ENCODE peak calls at places on chromosomes 1 and 21, in eight cellular contexts. H is heart left ventricle, R is pancreas, P is tibial nerve, W is cardiac muscle cell, B is neural progenitor cell, K is AG04450, J is upper lobe of right lung. X is an unnamed sample.

GRCh38 chr1:24544239-24544638 is 11.6 kb upstream of the NCMAP start:
- DNase-seq in H (no peak), R (no peak), P (no peak), W (no peak), B (no peak), K (no peak), J (no peak), X (no peak)

GRCh38 chr1:235068155-235069121 is 60.2 kb downstream of the TOMM20 start:
- DNase-seq in H (no peak), R (no peak), P (no peak), W (no peak), B (no peak), K (no peak), J (no peak), X (no peak)

GRCh38 chr1:1167416-1168155 is 6.1 kb upstream of the TTLL10 start:
- DNase-seq in H (peak; percentile 51), R (no peak), P (no peak), W (no peak), B (no peak), K (no peak), J (no peak), X (no peak)

GRCh38 chr1:101316801-101317200 is 80.0 kb downstream of the S1PR1 start:
- DNase-seq in H (no peak), R (no peak), P (no peak), W (no peak), B (no peak), K (no peak), J (no peak), X (no peak)

GRCh38 chr1:7418442-7419080 is 352.5 kb upstream of the VAMP3 start:
- DNase-seq in H (peak; percentile 35), R (peak; percentile 3), P (no peak), W (no peak), B (no peak), K (no peak), J (peak; percentile 35), X (no peak)

GRCh38 chr1:47243910-47244309 is 11.9 kb upstream of the TAL1 start:
- DNase-seq in H (no peak), R (no peak), P (no peak), W (no peak), B (no peak), K (no peak), J (no peak), X (no peak)

GRCh38 chr1:156726549-156727226 is 1.6 kb upstream of the METTL25B start:
- DNase-seq in H (peak; percentile 10), R (no peak), P (no peak), W (peak; percentile 65), B (peak; percentile 76), K (no peak), J (no peak), X (no peak)

GRCh38 chr1:203045336-203045735 is 19.0 kb downstream of the PPFIA4 start:
- DNase-seq in H (no peak), R (no peak), P (no peak), W (no peak), B (no peak), K (no peak), J (no peak), X (no peak)

GRCh38 chr1:31785020-31785946 is 21.1 kb upstream of the ADGRB2 start:
- DNase-seq in H (no peak), R (no peak), P (no peak), W (no peak), B (no peak), K (no peak), J (peak; percentile 66), X (no peak)

GRCh38 chr1:109802901-109803561 is 39.3 kb upstream of the EPS8L3 start:
- DNase-seq in H (no peak), R (no peak), P (no peak), W (no peak), B (no peak), K (no peak), J (no peak), X (no peak)

GRCh38 chr1:234656981-234657651 is 47.1 kb upstream of the IRF2BP2 start:
- DNase-seq in H (no peak), R (no peak), P (no peak), W (no peak), B (no peak), K (peak; percentile 75), J (no peak), X (no peak)

GRCh38 chr1:184163674-184164470 is 112.3 kb downstream of the TSEN15 start:
- DNase-seq in H (no peak), R (no peak), P (no peak), W (no peak), B (no peak), K (peak; percentile 47), J (no peak), X (no peak)

GRCh38 chr1:201888282-201889033 is at the start of gene SHISA4:
- DNase-seq in H (peak; percentile 89), R (peak; percentile 78), P (peak; percentile 68), W (peak; percentile 54), B (peak; percentile 70), K (no peak), J (peak; percentile 91), X (peak; percentile 93)

GRCh38 chr1:201891451-201892045 is 2.9 kb downstream of the SHISA4 start:
- DNase-seq in H (no peak), R (no peak), P (no peak), W (no peak), B (no peak), K (no peak), J (no peak), X (no peak)

GRCh38 chr1:201890806-201891450 is 2.2 kb downstream of the SHISA4 start:
- DNase-seq in H (no peak), R (no peak), P (no peak), W (no peak), B (no peak), K (no peak), J (no peak), X (no peak)

GRCh38 chr1:201889092-201889968 is 632 bp downstream of the SHISA4 start:
- DNase-seq in H (peak; percentile 65), R (no peak), P (no peak), W (no peak), B (no peak), K (no peak), J (no peak), X (peak; percentile 80)

GRCh38 chr1:201890223-201890622 is 1.5 kb downstream of the SHISA4 start:
- DNase-seq in H (no peak), R (no peak), P (no peak), W (no peak), B (no peak), K (no peak), J (no peak), X (no peak)
- TF ChIP-seq CTCF in H (no peak), R (no peak), P (no peak), W (no peak), B (no peak), K (no peak), J (no peak), X (no peak)

GRCh38 chr1:214418380-214418779 is 133.0 kb downstream of the PTPN14 start:
- DNase-seq in H (no peak), R (no peak), P (no peak), W (no peak), B (no peak), K (no peak), J (no peak), X (no peak)

GRCh38 chr1:214420833-214421232 is 130.6 kb downstream of the PTPN14 start:
- DNase-seq in H (no peak), R (no peak), P (no peak), W (no peak), B (no peak), K (no peak), J (no peak), X (no peak)

GRCh38 chr1:214419650-214420049 is 131.8 kb downstream of the PTPN14 start:
- DNase-seq in H (no peak), R (no peak), P (no peak), W (no peak), B (peak; percentile 49), K (no peak), J (no peak), X (no peak)

GRCh38 chr1:214422137-214422671 is 129.2 kb downstream of the PTPN14 start:
- DNase-seq in H (no peak), R (no peak), P (no peak), W (no peak), B (no peak), K (peak; percentile 58), J (no peak), X (no peak)

DNA sequence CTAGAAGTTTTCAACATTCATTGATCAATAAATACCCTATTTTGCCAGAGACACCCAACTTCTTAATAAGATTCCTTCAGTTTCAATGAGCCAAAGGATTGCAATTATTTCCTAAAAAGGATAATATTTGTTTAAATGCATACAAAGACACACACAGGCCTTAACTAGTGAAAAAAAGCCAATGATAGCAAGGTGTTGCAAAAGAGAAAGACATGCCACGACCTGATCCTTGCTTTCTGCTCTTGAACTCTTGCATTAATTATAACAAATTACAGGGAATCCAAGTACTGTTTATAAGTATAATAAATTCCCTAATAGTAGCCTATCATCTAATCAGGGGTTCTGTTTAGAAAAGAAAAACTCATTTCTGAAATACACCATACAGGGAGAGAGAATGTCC is 131.1 kb downstream of the PTPN14 start:
- DNase-seq in H (no peak), R (no peak), P (no peak), W (no peak), B (no peak), K (no peak), J (no peak), X (no peak)
- H3K27ac ChIP-seq in H (no peak overlapping the region), R (no peak overlapping the region), P (no peak overlapping the region), W (no peak overlapping the region), B (no peak overlapping the region), K (no peak overlapping the region), J (no peak overlapping the region), X (no peak overlapping the region)

DNA sequence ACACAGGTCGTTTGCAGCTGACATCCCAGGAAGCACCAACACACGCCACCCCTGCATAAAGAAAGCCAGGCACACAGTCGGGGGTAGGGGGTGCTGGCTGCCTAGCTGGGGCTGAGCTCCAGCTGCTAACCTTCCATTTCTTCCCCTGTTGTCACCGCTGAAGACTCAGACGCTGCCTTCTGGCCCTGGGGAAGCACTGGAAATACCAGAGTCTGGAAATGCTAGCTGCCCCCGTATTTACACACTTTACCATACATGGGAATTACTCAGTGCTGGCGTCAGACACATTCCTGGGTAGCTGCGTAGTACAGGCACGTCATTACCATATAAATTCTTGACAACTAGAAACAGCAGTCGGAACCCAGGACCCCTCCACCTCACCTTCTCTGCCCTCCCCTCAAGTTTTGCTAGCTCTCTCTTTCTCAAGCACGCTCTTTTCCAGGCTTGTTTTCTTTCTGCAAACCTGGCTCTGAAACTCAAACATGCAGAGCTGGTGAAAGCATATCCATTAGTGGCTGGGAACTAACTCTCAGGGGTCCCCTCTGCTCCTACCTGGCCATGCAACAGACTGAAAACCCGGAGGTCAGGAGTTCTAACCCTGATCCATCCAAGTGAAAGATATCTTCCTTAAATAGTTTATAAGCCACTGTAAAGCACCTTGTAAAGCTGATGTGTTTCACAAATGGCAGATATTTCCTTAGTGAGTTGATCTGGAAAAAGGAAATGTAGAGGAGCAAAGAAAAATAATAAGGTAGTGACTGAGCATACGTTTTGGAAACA is 3.3 kb downstream of the CSRP1 start:
- DNase-seq in H (no peak), R (peak; percentile 43), P (no peak), W (peak; percentile 87), B (peak; percentile 37), K (peak; percentile 98), J (no peak), X (no peak)
- TF ChIP-seq CTCF in H (no peak), R (no peak), P (no peak), W (no peak), B (no peak), K (peak; percentile 13), J (no peak), X (no peak)

DNA sequence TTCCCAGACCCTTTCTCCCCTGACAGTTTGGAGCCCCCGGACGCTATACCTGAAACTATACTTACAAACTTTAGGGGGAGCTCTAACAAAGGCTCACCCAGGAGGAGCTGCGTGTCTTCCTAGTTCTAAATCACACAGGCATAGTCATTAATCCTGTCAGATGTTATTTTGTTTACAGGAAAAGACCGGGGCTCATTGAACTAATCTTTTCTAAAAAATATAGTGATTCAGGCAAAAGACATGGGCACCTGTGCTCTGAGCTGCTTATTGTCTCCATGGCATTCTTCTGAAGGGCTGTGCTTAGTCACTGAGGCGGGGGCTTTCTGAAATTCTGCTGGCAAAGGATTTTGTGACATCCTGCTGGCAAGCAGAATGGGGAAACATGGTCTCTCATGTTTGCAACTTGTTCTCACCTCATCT is 1577.0 kb downstream of the NCAM2 start:
- DNase-seq in H (no peak), R (no peak), P (no peak), W (peak; percentile 52), B (peak; percentile 71), K (no peak), J (no peak), X (no peak)
- H3K27ac ChIP-seq in H (no peak overlapping the region), R (no peak overlapping the region), P (no peak overlapping the region), W (no peak overlapping the region), B (peak overlapping the region; percentile 7), K (no peak overlapping the region), J (no peak overlapping the region), X (no peak overlapping the region)